ENCODE peak calls at places on chromosomes 3 and 15, in nine cellular contexts. One of them, this sample, is unnamed.
A peak's percentile ranks its signal among the peaks of the same experiment; 100 is the strongest.

GRCh38 chr3:80285370-80285769 is 517.6 kb upstream of the ROBO1 start:
- DNase-seq in psoas muscle: no peak
- DNase-seq in tibial nerve: no peak
- DNase-seq in RWPE2: no peak
- DNase-seq in ascending aorta: no peak
- DNase-seq in BE2C: no peak
- DNase-seq in foreskin keratinocyte: peak; percentile 4
- DNase-seq in mucosa of descending colon: no peak
- DNase-seq in neural progenitor cell: peak; percentile 4
- DNase-seq in this sample: no peak

GRCh38 chr15:51706931-51707608 is 25.8 kb downstream of the SCG3 start:
- DNase-seq in psoas muscle: no peak
- DNase-seq in tibial nerve: no peak
- DNase-seq in RWPE2: no peak
- DNase-seq in ascending aorta: no peak
- DNase-seq in BE2C: no peak
- DNase-seq in foreskin keratinocyte: no peak
- DNase-seq in mucosa of descending colon: no peak
- DNase-seq in neural progenitor cell: no peak
- DNase-seq in this sample: no peak

GRCh38 chr3:159114582-159114981 is 312.7 kb downstream of the MFSD1 start:
- DNase-seq in psoas muscle: no peak
- DNase-seq in tibial nerve: no peak
- DNase-seq in RWPE2: no peak
- DNase-seq in ascending aorta: no peak
- DNase-seq in BE2C: no peak
- DNase-seq in foreskin keratinocyte: no peak
- DNase-seq in mucosa of descending colon: no peak
- DNase-seq in neural progenitor cell: no peak
- DNase-seq in this sample: no peak

GRCh38 chr3:13896473-13897154 is 16.7 kb upstream of the WNT7A start:
- DNase-seq in psoas muscle: no peak
- DNase-seq in tibial nerve: no peak
- DNase-seq in RWPE2: no peak
- DNase-seq in ascending aorta: no peak
- DNase-seq in BE2C: peak; percentile 45
- DNase-seq in foreskin keratinocyte: peak; percentile 77
- DNase-seq in mucosa of descending colon: no peak
- DNase-seq in neural progenitor cell: peak; percentile 88
- DNase-seq in this sample: no peak

GRCh38 chr15:62165029-62165792 is at the start of gene C2CD4B:
- DNase-seq in psoas muscle: peak; percentile 70
- DNase-seq in tibial nerve: no peak
- DNase-seq in RWPE2: peak; percentile 78
- DNase-seq in ascending aorta: no peak
- DNase-seq in BE2C: no peak
- DNase-seq in foreskin keratinocyte: no peak
- DNase-seq in mucosa of descending colon: peak; percentile 73
- DNase-seq in neural progenitor cell: peak; percentile 71
- DNase-seq in this sample: peak; percentile 86

GRCh38 chr3:143826296-143826695 is 22.0 kb downstream of the SLC9A9 start:
- DNase-seq in psoas muscle: no peak
- DNase-seq in tibial nerve: no peak
- DNase-seq in RWPE2: no peak
- DNase-seq in ascending aorta: no peak
- DNase-seq in BE2C: no peak
- DNase-seq in foreskin keratinocyte: no peak
- DNase-seq in mucosa of descending colon: no peak
- DNase-seq in neural progenitor cell: no peak
- DNase-seq in this sample: no peak

GRCh38 chr3:133293397-133294107 is 106.3 kb upstream of the BFSP2 start:
- DNase-seq in psoas muscle: no peak
- DNase-seq in tibial nerve: no peak
- DNase-seq in RWPE2: no peak
- DNase-seq in ascending aorta: no peak
- DNase-seq in BE2C: peak; percentile 76
- DNase-seq in foreskin keratinocyte: no peak
- DNase-seq in mucosa of descending colon: no peak
- DNase-seq in neural progenitor cell: no peak
- DNase-seq in this sample: no peak

GRCh38 chr3:54427951-54428871 is 305.9 kb downstream of the CACNA2D3 start:
- DNase-seq in psoas muscle: peak; percentile 63
- DNase-seq in tibial nerve: no peak
- DNase-seq in RWPE2: no peak
- DNase-seq in ascending aorta: no peak
- DNase-seq in BE2C: peak; percentile 58
- DNase-seq in foreskin keratinocyte: peak; percentile 31
- DNase-seq in mucosa of descending colon: no peak
- DNase-seq in neural progenitor cell: peak; percentile 80
- DNase-seq in this sample: no peak

GRCh38 chr3:117874028-117874765 is 1160.4 kb downstream of the IGSF11 start:
- DNase-seq in psoas muscle: no peak
- DNase-seq in tibial nerve: no peak
- DNase-seq in RWPE2: no peak
- DNase-seq in ascending aorta: no peak
- DNase-seq in BE2C: peak; percentile 12
- DNase-seq in foreskin keratinocyte: no peak
- DNase-seq in mucosa of descending colon: no peak
- DNase-seq in neural progenitor cell: peak; percentile 43
- DNase-seq in this sample: no peak

GRCh38 chr15:62503451-62503850 is 338.4 kb upstream of the C2CD4B start:
- DNase-seq in psoas muscle: peak; percentile 56
- DNase-seq in tibial nerve: no peak
- DNase-seq in RWPE2: no peak
- DNase-seq in ascending aorta: no peak
- DNase-seq in BE2C: peak; percentile 19
- DNase-seq in foreskin keratinocyte: no peak
- DNase-seq in mucosa of descending colon: no peak
- DNase-seq in neural progenitor cell: no peak
- DNase-seq in this sample: no peak

GRCh38 chr15:25903024-25903581 is 40.0 kb upstream of the ATP10A start:
- DNase-seq in psoas muscle: peak; percentile 53
- DNase-seq in tibial nerve: no peak
- DNase-seq in RWPE2: no peak
- DNase-seq in ascending aorta: no peak
- DNase-seq in BE2C: no peak
- DNase-seq in foreskin keratinocyte: no peak
- DNase-seq in mucosa of descending colon: no peak
- DNase-seq in neural progenitor cell: no peak
- DNase-seq in this sample: peak; percentile 63

GRCh38 chr3:194773216-194773615 is 87.5 kb downstream of the FAM43A start:
- DNase-seq in psoas muscle: peak; percentile 83
- DNase-seq in tibial nerve: no peak
- DNase-seq in RWPE2: no peak
- DNase-seq in ascending aorta: no peak
- DNase-seq in BE2C: no peak
- DNase-seq in foreskin keratinocyte: peak; percentile 22
- DNase-seq in mucosa of descending colon: peak; percentile 58
- DNase-seq in neural progenitor cell: no peak
- DNase-seq in this sample: no peak

GRCh38 chr3:15610083-15610482 is 8.5 kb downstream of the BTD start:
- DNase-seq in psoas muscle: peak; percentile 90
- DNase-seq in tibial nerve: no peak
- DNase-seq in RWPE2: peak; percentile 61
- DNase-seq in ascending aorta: no peak
- DNase-seq in BE2C: no peak
- DNase-seq in foreskin keratinocyte: peak; percentile 63
- DNase-seq in mucosa of descending colon: no peak
- DNase-seq in neural progenitor cell: no peak
- DNase-seq in this sample: no peak

GRCh38 chr3:190883973-190884832 is 21.7 kb upstream of the GMNC start:
- DNase-seq in psoas muscle: no peak
- DNase-seq in tibial nerve: peak; percentile 16
- DNase-seq in RWPE2: no peak
- DNase-seq in ascending aorta: no peak
- DNase-seq in BE2C: peak; percentile 56
- DNase-seq in foreskin keratinocyte: peak; percentile 47
- DNase-seq in mucosa of descending colon: no peak
- DNase-seq in neural progenitor cell: peak; percentile 72
- DNase-seq in this sample: no peak

GRCh38 chr3:134312072-134312872 is 61.6 kb upstream of the RYK start:
- DNase-seq in psoas muscle: peak; percentile 71
- DNase-seq in tibial nerve: no peak
- DNase-seq in RWPE2: no peak
- DNase-seq in ascending aorta: no peak
- DNase-seq in BE2C: peak; percentile 27
- DNase-seq in foreskin keratinocyte: peak; percentile 85
- DNase-seq in mucosa of descending colon: no peak
- DNase-seq in neural progenitor cell: peak; percentile 56
- DNase-seq in this sample: peak; percentile 71

DNA sequence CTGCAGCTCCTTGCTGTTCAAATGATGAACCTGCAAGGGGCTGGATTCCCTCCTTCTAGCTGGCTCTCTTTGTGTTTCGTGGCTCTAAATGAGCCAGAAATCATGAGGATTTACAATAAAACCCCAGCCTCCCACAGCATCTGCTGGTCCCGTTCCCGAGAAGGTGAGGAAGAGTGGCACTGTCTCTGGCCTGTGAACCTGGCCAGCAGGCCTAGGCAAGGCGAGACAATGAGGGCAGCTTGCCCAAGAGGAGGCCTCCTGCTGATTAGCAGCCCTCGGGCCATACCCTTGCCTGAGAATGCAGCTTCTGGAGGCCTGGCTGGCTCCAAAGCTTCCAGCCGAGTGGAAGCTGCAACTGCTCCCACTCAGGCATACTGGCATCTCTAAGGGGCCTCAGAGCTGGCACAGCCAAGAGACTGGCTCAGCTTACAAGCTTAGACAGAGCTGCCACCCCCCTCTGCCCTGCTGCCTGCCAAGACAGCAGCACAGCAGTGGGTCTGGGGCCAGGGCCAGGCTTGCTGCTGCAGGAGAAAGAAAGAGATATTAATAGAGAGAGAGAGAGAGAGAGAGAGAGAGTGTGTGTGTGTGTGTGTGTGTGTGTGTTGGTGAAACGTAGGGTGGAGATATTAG is 76.5 kb downstream of the HMG20A start:
- DNase-seq in psoas muscle: peak; percentile 86
- DNase-seq in tibial nerve: peak; percentile 24
- DNase-seq in RWPE2: no peak
- DNase-seq in ascending aorta: no peak
- DNase-seq in BE2C: peak; percentile 79
- DNase-seq in foreskin keratinocyte: no peak
- DNase-seq in mucosa of descending colon: no peak
- DNase-seq in neural progenitor cell: no peak
- DNase-seq in this sample: no peak
- TF ChIP-seq CTCF in psoas muscle: no peak
- TF ChIP-seq CTCF in tibial nerve: no peak
- TF ChIP-seq CTCF in RWPE2: peak; percentile 79
- TF ChIP-seq CTCF in ascending aorta: no peak
- TF ChIP-seq CTCF in BE2C: no peak
- TF ChIP-seq CTCF in foreskin keratinocyte: no peak
- TF ChIP-seq CTCF in mucosa of descending colon: no peak
- TF ChIP-seq CTCF in neural progenitor cell: no peak
- TF ChIP-seq CTCF in this sample: peak; percentile 48

GRCh38 chr3:20417390-20417789 is 231.4 kb upstream of the SGO1 start:
- DNase-seq in psoas muscle: no peak
- DNase-seq in tibial nerve: no peak
- DNase-seq in RWPE2: no peak
- DNase-seq in ascending aorta: no peak
- DNase-seq in BE2C: no peak
- DNase-seq in foreskin keratinocyte: no peak
- DNase-seq in mucosa of descending colon: no peak
- DNase-seq in neural progenitor cell: no peak
- DNase-seq in this sample: no peak

GRCh38 chr3:20422391-20422790 is 236.4 kb upstream of the SGO1 start:
- DNase-seq in psoas muscle: no peak
- DNase-seq in tibial nerve: no peak
- DNase-seq in RWPE2: no peak
- DNase-seq in ascending aorta: no peak
- DNase-seq in BE2C: no peak
- DNase-seq in foreskin keratinocyte: no peak
- DNase-seq in mucosa of descending colon: no peak
- DNase-seq in neural progenitor cell: no peak
- DNase-seq in this sample: no peak
- H3K4me1 ChIP-seq in psoas muscle: no peaks in the 10 kb centered on the region
- H3K4me1 ChIP-seq in tibial nerve: no peaks in the 10 kb centered on the region
- H3K4me1 ChIP-seq in RWPE2: no peaks in the 10 kb centered on the region
- H3K4me1 ChIP-seq in ascending aorta: no peaks in the 10 kb centered on the region
- H3K4me1 ChIP-seq in BE2C: no peaks in the 10 kb centered on the region
- H3K4me1 ChIP-seq in foreskin keratinocyte: no peaks in the 10 kb centered on the region
- H3K4me1 ChIP-seq in mucosa of descending colon: no peaks in the 10 kb centered on the region
- H3K4me1 ChIP-seq in neural progenitor cell: no peaks in the 10 kb centered on the region
- H3K4me1 ChIP-seq in this sample: no peaks in the 10 kb centered on the region

GRCh38 chr3:31880482-31881078 is 100.5 kb downstream of the OSBPL10 start:
- DNase-seq in psoas muscle: no peak
- DNase-seq in tibial nerve: no peak
- DNase-seq in RWPE2: no peak
- DNase-seq in ascending aorta: no peak
- DNase-seq in BE2C: no peak
- DNase-seq in foreskin keratinocyte: peak; percentile 95
- DNase-seq in mucosa of descending colon: no peak
- DNase-seq in neural progenitor cell: no peak
- DNase-seq in this sample: no peak

GRCh38 chr3:31879365-31879764 is 101.7 kb downstream of the OSBPL10 start:
- DNase-seq in psoas muscle: no peak
- DNase-seq in tibial nerve: no peak
- DNase-seq in RWPE2: no peak
- DNase-seq in ascending aorta: no peak
- DNase-seq in BE2C: no peak
- DNase-seq in foreskin keratinocyte: no peak
- DNase-seq in mucosa of descending colon: no peak
- DNase-seq in neural progenitor cell: no peak
- DNase-seq in this sample: no peak

GRCh38 chr3:31882431-31882830 is 98.6 kb downstream of the OSBPL10 start:
- DNase-seq in psoas muscle: no peak
- DNase-seq in tibial nerve: no peak
- DNase-seq in RWPE2: no peak
- DNase-seq in ascending aorta: no peak
- DNase-seq in BE2C: no peak
- DNase-seq in foreskin keratinocyte: peak; percentile 74
- DNase-seq in mucosa of descending colon: no peak
- DNase-seq in neural progenitor cell: no peak
- DNase-seq in this sample: no peak

GRCh38 chr3:31878231-31878838 is 102.7 kb downstream of the OSBPL10 start:
- DNase-seq in psoas muscle: no peak
- DNase-seq in tibial nerve: no peak
- DNase-seq in RWPE2: no peak
- DNase-seq in ascending aorta: no peak
- DNase-seq in BE2C: no peak
- DNase-seq in foreskin keratinocyte: no peak
- DNase-seq in mucosa of descending colon: no peak
- DNase-seq in neural progenitor cell: no peak
- DNase-seq in this sample: no peak

GRCh38 chr3:31880020-31880419 is 101.0 kb downstream of the OSBPL10 start:
- DNase-seq in psoas muscle: no peak
- DNase-seq in tibial nerve: no peak
- DNase-seq in RWPE2: no peak
- DNase-seq in ascending aorta: no peak
- DNase-seq in BE2C: no peak
- DNase-seq in foreskin keratinocyte: peak; percentile 74
- DNase-seq in mucosa of descending colon: no peak
- DNase-seq in neural progenitor cell: no peak
- DNase-seq in this sample: no peak
- TF ChIP-seq CTCF in psoas muscle: no peak
- TF ChIP-seq CTCF in tibial nerve: no peak
- TF ChIP-seq CTCF in RWPE2: peak; percentile 38
- TF ChIP-seq CTCF in ascending aorta: no peak
- TF ChIP-seq CTCF in BE2C: no peak
- TF ChIP-seq CTCF in foreskin keratinocyte: peak; percentile 55
- TF ChIP-seq CTCF in mucosa of descending colon: no peak
- TF ChIP-seq CTCF in neural progenitor cell: no peak
- TF ChIP-seq CTCF in this sample: no peak

GRCh38 chr3:172129534-172129867 is 90.1 kb downstream of the FNDC3B start:
- DNase-seq in psoas muscle: no peak
- DNase-seq in tibial nerve: no peak
- DNase-seq in RWPE2: no peak
- DNase-seq in ascending aorta: no peak
- DNase-seq in BE2C: no peak
- DNase-seq in foreskin keratinocyte: no peak
- DNase-seq in mucosa of descending colon: no peak
- DNase-seq in neural progenitor cell: no peak
- DNase-seq in this sample: no peak
- H3K4me1 ChIP-seq in psoas muscle: peaks cover 91% of the 10 kb centered on the region
- H3K4me1 ChIP-seq in tibial nerve: peaks cover 49% of the 10 kb centered on the region
- H3K4me1 ChIP-seq in RWPE2: peaks cover 61% of the 10 kb centered on the region
- H3K4me1 ChIP-seq in ascending aorta: no peaks in the 10 kb centered on the region
- H3K4me1 ChIP-seq in BE2C: peaks cover 10% of the 10 kb centered on the region
- H3K4me1 ChIP-seq in foreskin keratinocyte: peaks cover 23% of the 10 kb centered on the region
- H3K4me1 ChIP-seq in mucosa of descending colon: peaks cover 49% of the 10 kb centered on the region
- H3K4me1 ChIP-seq in neural progenitor cell: peaks cover 11% of the 10 kb centered on the region
- H3K4me1 ChIP-seq in this sample: peaks cover 42% of the 10 kb centered on the region

This sample was measured in left lung.